ENCODE peak calls at places on chromosomes 6 and 20, in six cellular contexts. Y, U, O, Q, A and M are unnamed samples.

GRCh38 chr6:81465859-81466258 is 286.6 kb downstream of the TENT5A start:
- DNase-seq in Y (peak; percentile 1), U (peak; percentile 30), O (no peak), Q (no peak), A (no peak), M (no peak)

GRCh38 chr6:17630511-17631073 is 30.5 kb downstream of the FAM8A1 start:
- DNase-seq in Y (no peak), U (no peak), O (no peak), Q (no peak), A (no peak), M (peak; percentile 1)

GRCh38 chr6:31750411-31751022 is 10.7 kb downstream of the MSH5 start:
- DNase-seq in Y (no peak), U (peak; percentile 45), O (no peak), Q (no peak), A (no peak), M (no peak)

GRCh38 chr6:3490622-3490980 is 33.8 kb upstream of the SLC22A23 start:
- DNase-seq in Y (no peak), U (no peak), O (no peak), Q (no peak), A (no peak), M (no peak)

GRCh38 chr6:48973486-48973885 is 489.6 kb downstream of the MMUT start:
- DNase-seq in Y (no peak), U (no peak), O (no peak), Q (no peak), A (no peak), M (no peak)

GRCh38 chr6:7568021-7568420 is 22.0 kb upstream of the SNRNP48 start:
- DNase-seq in Y (no peak), U (peak; percentile 21), O (no peak), Q (no peak), A (no peak), M (no peak)

GRCh38 chr20:23782366-23782983 is 31.7 kb upstream of the CST1 start:
- DNase-seq in Y (no peak), U (no peak), O (peak; percentile 20), Q (no peak), A (no peak), M (peak; percentile 11)

GRCh38 chr20:10291564-10292240 is 73.1 kb downstream of the SNAP25 start:
- DNase-seq in Y (no peak), U (no peak), O (no peak), Q (no peak), A (no peak), M (no peak)

GRCh38 chr20:45311589-45312211 is 3.6 kb upstream of the MATN4 start:
- DNase-seq in Y (no peak), U (no peak), O (no peak), Q (peak; percentile 52), A (no peak), M (peak; percentile 73)

GRCh38 chr6:83042671-83043070 is 23.0 kb downstream of the UBE3D start:
- DNase-seq in Y (no peak), U (no peak), O (no peak), Q (no peak), A (no peak), M (no peak)

GRCh38 chr6:106757267-106757666 is 127.9 kb downstream of the QRSL1 start:
- DNase-seq in Y (no peak), U (no peak), O (no peak), Q (no peak), A (no peak), M (no peak)

GRCh38 chr6:133326584-133326983 is 85.4 kb downstream of the EYA4 start:
- DNase-seq in Y (no peak), U (no peak), O (no peak), Q (no peak), A (no peak), M (no peak)

GRCh38 chr6:145823322-145823944 is 8.8 kb upstream of the FBXO30 start:
- DNase-seq in Y (no peak), U (no peak), O (no peak), Q (no peak), A (no peak), M (no peak)

GRCh38 chr6:41294463-41294862 is 8.0 kb upstream of the TREM1 start:
- DNase-seq in Y (no peak), U (no peak), O (no peak), Q (no peak), A (no peak), M (no peak)

GRCh38 chr20:37521091-37521771 is at the start of gene NNAT:
- DNase-seq in Y (peak; percentile 60), U (no peak), O (no peak), Q (no peak), A (no peak), M (no peak)

GRCh38 chr6:53926505-53926904 is 131.7 kb downstream of the LRRC1 start:
- DNase-seq in Y (no peak), U (peak; percentile 54), O (no peak), Q (no peak), A (no peak), M (peak; percentile 37)

GRCh38 chr6:132115714-132116366 is 164.7 kb upstream of the CCN2 start:
- DNase-seq in Y (no peak), U (no peak), O (no peak), Q (no peak), A (no peak), M (no peak)

GRCh38 chr20:18712877-18713276 is 100.7 kb upstream of the SCP2D1 start:
- DNase-seq in Y (peak; percentile 24), U (no peak), O (no peak), Q (no peak), A (no peak), M (no peak)

GRCh38 chr6:111724505-111724904 is 118.8 kb upstream of the TRAF3IP2 start:
- DNase-seq in Y (no peak), U (no peak), O (no peak), Q (no peak), A (peak; percentile 86), M (no peak)
- H3K4me3 ChIP-seq in Y (no peak overlapping the region), U (no peak overlapping the region), O (no peak overlapping the region), Q (peak overlapping the region; percentile 16), A (no peak overlapping the region), M (no peak overlapping the region)

GRCh38 chr20:791056-791455 is 22.8 kb upstream of the SLC52A3 start:
- DNase-seq in Y (no peak), U (no peak), O (no peak), Q (no peak), A (no peak), M (no peak)
- H3K4me3 ChIP-seq in Y (no peak overlapping the region), U (no peak overlapping the region), O (no peak overlapping the region), Q (no peak overlapping the region), A (no peak overlapping the region), M (no peak overlapping the region)

GRCh38 chr6:125099211-125100017 is 54.2 kb upstream of the TPD52L1 start:
- DNase-seq in Y (peak; percentile 48), U (peak; percentile 54), O (peak; percentile 58), Q (no peak), A (no peak), M (peak; percentile 62)
- H3K4me3 ChIP-seq in Y (peak overlapping the region; percentile 76), U (peak overlapping the region; percentile 48), O (peak overlapping the region; percentile 60), Q (peak overlapping the region; percentile 41), A (no peak overlapping the region), M (peak overlapping the region; percentile 41)

GRCh38 chr6:1762203-1762602 is 152.5 kb downstream of the FOXC1 start:
- DNase-seq in Y (no peak), U (no peak), O (no peak), Q (no peak), A (no peak), M (peak; percentile 31)

GRCh38 chr6:1759877-1760276 is 150.2 kb downstream of the FOXC1 start:
- DNase-seq in Y (no peak), U (no peak), O (no peak), Q (no peak), A (no peak), M (no peak)

GRCh38 chr6:1763411-1763810 is 153.7 kb downstream of the FOXC1 start:
- DNase-seq in Y (no peak), U (no peak), O (no peak), Q (no peak), A (no peak), M (no peak)

GRCh38 chr6:1760876-1761275 is 151.2 kb downstream of the FOXC1 start:
- DNase-seq in Y (no peak), U (no peak), O (no peak), Q (no peak), A (no peak), M (no peak)

GRCh38 chr6:1761472-1761871 is 151.8 kb downstream of the FOXC1 start:
- DNase-seq in Y (no peak), U (no peak), O (no peak), Q (no peak), A (no peak), M (no peak)
- H3K4me3 ChIP-seq in Y (no peak overlapping the region), U (no peak overlapping the region), O (no peak overlapping the region), Q (no peak overlapping the region), A (no peak overlapping the region), M (no peak overlapping the region)

GRCh38 chr6:10382322-10382721 is 32.6 kb downstream of the TFAP2A start:
- DNase-seq in Y (no peak), U (no peak), O (no peak), Q (no peak), A (no peak), M (no peak)

GRCh38 chr6:10382728-10383127 is 32.1 kb downstream of the TFAP2A start:
- DNase-seq in Y (no peak), U (no peak), O (no peak), Q (no peak), A (no peak), M (no peak)

GRCh38 chr6:10384064-10384317 is 30.9 kb downstream of the TFAP2A start:
- DNase-seq in Y (peak; percentile 24), U (no peak), O (no peak), Q (no peak), A (no peak), M (no peak)

GRCh38 chr6:10384333-10384718 is 30.5 kb downstream of the TFAP2A start:
- DNase-seq in Y (peak; percentile 23), U (no peak), O (no peak), Q (no peak), A (no peak), M (no peak)

DNA sequence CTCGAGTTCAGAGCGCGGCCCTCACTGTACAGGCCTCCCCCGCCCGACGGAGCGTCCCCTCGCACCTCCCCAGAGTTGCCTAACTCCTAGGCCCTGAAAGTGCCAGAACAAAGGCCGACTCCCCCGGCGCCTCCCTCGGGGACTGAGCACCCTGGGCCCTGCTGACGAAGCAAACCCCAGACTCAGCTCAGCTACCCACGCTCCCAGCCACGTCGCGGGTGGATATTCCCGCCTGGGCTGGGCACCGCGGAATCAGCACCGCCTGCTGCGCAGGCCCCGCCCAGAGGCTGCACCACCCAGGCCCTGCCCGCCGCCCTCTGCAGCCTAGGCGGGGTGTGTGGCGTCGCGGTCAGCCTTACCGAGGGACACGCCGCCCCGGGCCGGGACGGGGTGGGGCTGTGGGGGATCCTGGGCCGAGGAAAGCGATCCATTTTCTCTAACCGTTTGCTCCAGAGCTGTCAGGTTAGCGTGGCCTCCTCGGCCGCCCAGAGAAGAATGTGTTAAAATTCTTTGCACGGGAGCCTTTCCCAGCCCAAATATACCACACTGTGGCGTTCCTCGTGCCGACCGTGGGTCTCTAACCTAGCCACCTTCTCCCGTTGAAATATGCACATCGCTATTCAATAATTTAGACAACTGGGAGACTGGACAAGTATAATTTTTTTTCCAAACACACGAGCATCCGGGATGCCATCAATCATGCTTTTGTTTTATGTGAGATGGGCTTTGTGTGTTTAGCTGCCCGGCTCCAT is 31.4 kb downstream of the TFAP2A start:
- DNase-seq in Y (no peak), U (no peak), O (no peak), Q (no peak), A (no peak), M (peak; percentile 86)
- H3K4me3 ChIP-seq in Y (peak overlapping the region; percentile 60), U (no peak overlapping the region), O (no peak overlapping the region), Q (no peak overlapping the region), A (no peak overlapping the region), M (peak overlapping the region; percentile 30)

GRCh38 chr6:125792680-125793079 is 1.9 kb downstream of the NCOA7 start:
- DNase-seq in Y (no peak), U (peak; percentile 57), O (no peak), Q (no peak), A (no peak), M (no peak)
- H3K4me3 ChIP-seq in Y (no peak overlapping the region), U (no peak overlapping the region), O (no peak overlapping the region), Q (no peak overlapping the region), A (peak overlapping the region; percentile 91), M (no peak overlapping the region)